ENCODE peak calls at places on chromosomes 6 and 20, in ten cellular contexts. A is AG04450; Y is epithelial cell of esophagus; N is osteocyte; I is heart left ventricle; S is MCF 10A; B is Karpas-422; F is stimulated activated CD4-positive, alpha-beta T cell treated with anti-CD3 and anti-CD28 coated beads, TNF-alpha, amount 100 ng/mL, for 1 hour; Z is B cell; C is cerebellum. H is an unnamed sample.

GRCh38 chr20:62739581-62740285 is 31.1 kb downstream of the NTSR1 start:
- DNase-seq in F (no peak), C (no peak), I (peak; percentile 28), Z (peak; percentile 44), N (no peak), Y (no peak), A (no peak), S (peak; percentile 72), B (no peak), H (peak; percentile 47)

GRCh38 chr6:70857387-70858077 is 99.3 kb downstream of the B3GAT2 start:
- DNase-seq in S (no peak), B (peak; percentile 62), N (no peak), A (no peak), C (no peak), Y (no peak), F (no peak), Z (peak; percentile 62), I (no peak), H (no peak)

GRCh38 chr20:37346526-37347346 is 796 bp downstream of the SRC start:
- DNase-seq in S (no peak), C (no peak), F (no peak), Y (no peak), I (no peak), Z (no peak), A (no peak), N (no peak), B (no peak), H (no peak)

GRCh38 chr20:44038681-44039123 is 124.0 kb downstream of the TOX2 start:
- DNase-seq in B (no peak), F (no peak), N (no peak), I (no peak), Z (no peak), A (no peak), Y (no peak), C (peak; percentile 53), S (no peak), H (no peak)

GRCh38 chr20:62304331-62305148 is 1.7 kb downstream of the ADRM1 start:
- DNase-seq in Y (peak; percentile 59), F (no peak), N (no peak), I (no peak), A (no peak), S (peak; percentile 40), Z (no peak), C (no peak), B (no peak), H (peak; percentile 34)

GRCh38 chr6:124056884-124057283 is 253.2 kb downstream of the NKAIN2 start:
- DNase-seq in N (no peak), Z (no peak), F (no peak), C (no peak), B (no peak), I (no peak), A (no peak), Y (no peak), S (no peak), H (no peak)

GRCh38 chr6:10690651-10691445 is 3.6 kb downstream of the C6orf52 start:
- DNase-seq in B (no peak), Z (no peak), C (no peak), S (no peak), I (no peak), N (no peak), A (no peak), Y (peak; percentile 48), F (no peak), H (no peak)

GRCh38 chr6:52976591-52977035 is 18.5 kb downstream of the GSTA4 start:
- DNase-seq in Z (no peak), C (no peak), N (no peak), B (no peak), S (no peak), F (no peak), I (no peak), A (no peak), Y (no peak), H (no peak)

GRCh38 chr6:39092124-39092523 is 22.9 kb downstream of the SAYSD1 start:
- DNase-seq in S (peak; percentile 7), I (no peak), B (peak; percentile 52), A (no peak), N (no peak), F (no peak), Z (no peak), Y (no peak), C (no peak), H (no peak)

GRCh38 chr6:9554351-9554750 is 860.5 kb downstream of the TFAP2A start:
- DNase-seq in A (no peak), B (no peak), Z (no peak), F (no peak), I (no peak), S (no peak), C (no peak), Y (no peak), N (no peak), H (no peak)

GRCh38 chr6:96186094-96186493 is 170.3 kb downstream of the FUT9 start:
- DNase-seq in S (no peak), F (no peak), I (no peak), C (no peak), N (no peak), A (no peak), Z (no peak), B (no peak), Y (no peak), H (no peak)

GRCh38 chr20:53735536-53736050 is 142.0 kb upstream of the ZNF217 start:
- DNase-seq in S (peak; percentile 89), B (no peak), I (no peak), N (no peak), A (peak; percentile 64), Y (peak; percentile 96), C (no peak), F (no peak), Z (no peak), H (no peak)

GRCh38 chr6:158715330-158716311 is 65.8 kb downstream of the SYTL3 start:
- DNase-seq in A (no peak), Z (peak; percentile 83), I (no peak), C (no peak), N (no peak), F (no peak), S (no peak), Y (no peak), B (peak; percentile 83), H (peak; percentile 80)

GRCh38 chr6:104003803-104004516 is 855.8 kb downstream of the HACE1 start:
- DNase-seq in A (no peak), B (peak; percentile 51), Z (no peak), C (no peak), S (peak; percentile 18), F (no peak), I (no peak), N (no peak), Y (no peak), H (no peak)

GRCh38 chr20:5680227-5680626 is 70.0 kb upstream of the SHLD1 start:
- DNase-seq in Z (no peak), Y (peak; percentile 48), A (no peak), I (no peak), S (no peak), N (no peak), F (no peak), B (no peak), C (no peak), H (no peak)

GRCh38 chr20:43766395-43766794 is 39.6 kb upstream of the GTSF1L start:
- DNase-seq in C (peak; percentile 88), Y (no peak), Z (no peak), S (no peak), N (no peak), B (no peak), A (no peak), F (no peak), I (peak; percentile 85), H (no peak)

GRCh38 chr6:157763129-157763893 is 59.7 kb upstream of the SNX9 start:
- DNase-seq in S (peak; percentile 98), C (no peak), Z (no peak), N (peak; percentile 77), F (no peak), B (peak; percentile 43), I (peak; percentile 55), A (no peak), Y (peak; percentile 100), H (peak; percentile 99)